ENCODE peak calls at places on chromosomes 7 and 10, in ten cellular contexts. One of them, this sample, is unnamed.
A peak's percentile ranks its signal among the peaks of the same experiment; 100 is the strongest.

GRCh38 chr7:43303740-43304241 is 191.3 kb downstream of the HECW1 start:
- DNase-seq in HEK293T: no peak
- DNase-seq in M059J: peak; percentile 60
- DNase-seq in choroid plexus epithelial cell: peak; percentile 11
- DNase-seq in GM20000: no peak
- DNase-seq in NCI-H1092 treated with DMSO at 0.1 percent for 48 hours: no peak
- DNase-seq in GM03348: no peak
- DNase-seq in foreskin fibroblast: peak; percentile 16
- DNase-seq in stimulated activated CD4-positive, alpha-beta T cell treated with anti-CD3 and anti-CD28 coated beads, Interleukin-12 subunit alpha, Interleukin-12 subunit beta, amount 100 ng/mL, for 24 hours: peak; percentile 39
- DNase-seq in occipital lobe: peak; percentile 73
- DNase-seq in this sample: peak; percentile 48

GRCh38 chr10:129192344-129193128 is 274.5 kb upstream of the MGMT start:
- DNase-seq in occipital lobe: no peak
- DNase-seq in NCI-H1092 treated with DMSO at 0.1 percent for 48 hours: no peak
- DNase-seq in GM03348: no peak
- DNase-seq in HEK293T: no peak
- DNase-seq in stimulated activated CD4-positive, alpha-beta T cell treated with anti-CD3 and anti-CD28 coated beads, Interleukin-12 subunit alpha, Interleukin-12 subunit beta, amount 100 ng/mL, for 24 hours: no peak
- DNase-seq in foreskin fibroblast: peak; percentile 7
- DNase-seq in choroid plexus epithelial cell: no peak
- DNase-seq in M059J: peak; percentile 8
- DNase-seq in GM20000: no peak
- DNase-seq in this sample: no peak

GRCh38 chr7:152756126-152756525 is 3.4 kb upstream of the ACTR3B start:
- DNase-seq in occipital lobe: no peak
- DNase-seq in GM20000: no peak
- DNase-seq in foreskin fibroblast: peak; percentile 35
- DNase-seq in HEK293T: no peak
- DNase-seq in choroid plexus epithelial cell: no peak
- DNase-seq in NCI-H1092 treated with DMSO at 0.1 percent for 48 hours: no peak
- DNase-seq in M059J: no peak
- DNase-seq in stimulated activated CD4-positive, alpha-beta T cell treated with anti-CD3 and anti-CD28 coated beads, Interleukin-12 subunit alpha, Interleukin-12 subunit beta, amount 100 ng/mL, for 24 hours: no peak
- DNase-seq in GM03348: no peak
- DNase-seq in this sample: no peak

GRCh38 chr10:110681023-110681681 is 37.0 kb downstream of the RBM20 start:
- DNase-seq in foreskin fibroblast: peak; percentile 46
- DNase-seq in GM03348: peak; percentile 43
- DNase-seq in HEK293T: peak; percentile 87
- DNase-seq in occipital lobe: no peak
- DNase-seq in stimulated activated CD4-positive, alpha-beta T cell treated with anti-CD3 and anti-CD28 coated beads, Interleukin-12 subunit alpha, Interleukin-12 subunit beta, amount 100 ng/mL, for 24 hours: no peak
- DNase-seq in NCI-H1092 treated with DMSO at 0.1 percent for 48 hours: peak; percentile 38
- DNase-seq in GM20000: peak; percentile 56
- DNase-seq in M059J: peak; percentile 42
- DNase-seq in choroid plexus epithelial cell: peak; percentile 52
- DNase-seq in this sample: no peak

GRCh38 chr10:77857272-77857671 is 69.3 kb downstream of the DLG5 start:
- DNase-seq in NCI-H1092 treated with DMSO at 0.1 percent for 48 hours: no peak
- DNase-seq in GM20000: no peak
- DNase-seq in GM03348: no peak
- DNase-seq in M059J: peak; percentile 20
- DNase-seq in occipital lobe: no peak
- DNase-seq in choroid plexus epithelial cell: no peak
- DNase-seq in foreskin fibroblast: peak; percentile 63
- DNase-seq in stimulated activated CD4-positive, alpha-beta T cell treated with anti-CD3 and anti-CD28 coated beads, Interleukin-12 subunit alpha, Interleukin-12 subunit beta, amount 100 ng/mL, for 24 hours: no peak
- DNase-seq in HEK293T: no peak
- DNase-seq in this sample: no peak

GRCh38 chr7:36305226-36305625 is 84.4 kb upstream of the ANLN start:
- DNase-seq in occipital lobe: no peak
- DNase-seq in choroid plexus epithelial cell: no peak
- DNase-seq in NCI-H1092 treated with DMSO at 0.1 percent for 48 hours: no peak
- DNase-seq in M059J: no peak
- DNase-seq in GM03348: no peak
- DNase-seq in foreskin fibroblast: no peak
- DNase-seq in stimulated activated CD4-positive, alpha-beta T cell treated with anti-CD3 and anti-CD28 coated beads, Interleukin-12 subunit alpha, Interleukin-12 subunit beta, amount 100 ng/mL, for 24 hours: no peak
- DNase-seq in HEK293T: no peak
- DNase-seq in GM20000: no peak
- DNase-seq in this sample: no peak

GRCh38 chr10:132540456-132540855 is 2.9 kb downstream of the INPP5A start:
- DNase-seq in choroid plexus epithelial cell: peak; percentile 51
- DNase-seq in stimulated activated CD4-positive, alpha-beta T cell treated with anti-CD3 and anti-CD28 coated beads, Interleukin-12 subunit alpha, Interleukin-12 subunit beta, amount 100 ng/mL, for 24 hours: no peak
- DNase-seq in GM20000: no peak
- DNase-seq in HEK293T: no peak
- DNase-seq in NCI-H1092 treated with DMSO at 0.1 percent for 48 hours: no peak
- DNase-seq in occipital lobe: no peak
- DNase-seq in foreskin fibroblast: peak; percentile 80
- DNase-seq in M059J: no peak
- DNase-seq in GM03348: peak; percentile 63
- DNase-seq in this sample: no peak

GRCh38 chr7:134212576-134213546 is 85.7 kb downstream of the LRGUK start:
- DNase-seq in stimulated activated CD4-positive, alpha-beta T cell treated with anti-CD3 and anti-CD28 coated beads, Interleukin-12 subunit alpha, Interleukin-12 subunit beta, amount 100 ng/mL, for 24 hours: no peak
- DNase-seq in HEK293T: no peak
- DNase-seq in NCI-H1092 treated with DMSO at 0.1 percent for 48 hours: no peak
- DNase-seq in choroid plexus epithelial cell: peak; percentile 9
- DNase-seq in foreskin fibroblast: peak; percentile 54
- DNase-seq in M059J: peak; percentile 36
- DNase-seq in GM03348: no peak
- DNase-seq in occipital lobe: no peak
- DNase-seq in GM20000: no peak
- DNase-seq in this sample: no peak

GRCh38 chr7:123923599-123923998 is 1.4 kb upstream of the SPAM1 start:
- DNase-seq in choroid plexus epithelial cell: no peak
- DNase-seq in HEK293T: no peak
- DNase-seq in GM03348: no peak
- DNase-seq in GM20000: no peak
- DNase-seq in M059J: no peak
- DNase-seq in NCI-H1092 treated with DMSO at 0.1 percent for 48 hours: no peak
- DNase-seq in occipital lobe: no peak
- DNase-seq in stimulated activated CD4-positive, alpha-beta T cell treated with anti-CD3 and anti-CD28 coated beads, Interleukin-12 subunit alpha, Interleukin-12 subunit beta, amount 100 ng/mL, for 24 hours: no peak
- DNase-seq in foreskin fibroblast: no peak
- DNase-seq in this sample: no peak

GRCh38 chr7:5646846-5647245 is 134.6 kb downstream of the RNF216 start:
- DNase-seq in choroid plexus epithelial cell: peak; percentile 72
- DNase-seq in GM03348: peak; percentile 77
- DNase-seq in occipital lobe: no peak
- DNase-seq in stimulated activated CD4-positive, alpha-beta T cell treated with anti-CD3 and anti-CD28 coated beads, Interleukin-12 subunit alpha, Interleukin-12 subunit beta, amount 100 ng/mL, for 24 hours: no peak
- DNase-seq in GM20000: no peak
- DNase-seq in NCI-H1092 treated with DMSO at 0.1 percent for 48 hours: no peak
- DNase-seq in M059J: no peak
- DNase-seq in foreskin fibroblast: peak; percentile 91
- DNase-seq in HEK293T: no peak
- DNase-seq in this sample: no peak

GRCh38 chr7:138282997-138283396 is 177.1 kb upstream of the TRIM24 start:
- DNase-seq in choroid plexus epithelial cell: peak; percentile 70
- DNase-seq in GM03348: no peak
- DNase-seq in NCI-H1092 treated with DMSO at 0.1 percent for 48 hours: no peak
- DNase-seq in HEK293T: no peak
- DNase-seq in stimulated activated CD4-positive, alpha-beta T cell treated with anti-CD3 and anti-CD28 coated beads, Interleukin-12 subunit alpha, Interleukin-12 subunit beta, amount 100 ng/mL, for 24 hours: no peak
- DNase-seq in occipital lobe: no peak
- DNase-seq in GM20000: no peak
- DNase-seq in foreskin fibroblast: no peak
- DNase-seq in M059J: peak; percentile 15
- DNase-seq in this sample: no peak

GRCh38 chr7:23654508-23654907 is 25.5 kb upstream of the FAM221A start:
- DNase-seq in NCI-H1092 treated with DMSO at 0.1 percent for 48 hours: no peak
- DNase-seq in GM03348: no peak
- DNase-seq in HEK293T: peak; percentile 23
- DNase-seq in occipital lobe: no peak
- DNase-seq in foreskin fibroblast: peak; percentile 56
- DNase-seq in M059J: peak; percentile 12
- DNase-seq in stimulated activated CD4-positive, alpha-beta T cell treated with anti-CD3 and anti-CD28 coated beads, Interleukin-12 subunit alpha, Interleukin-12 subunit beta, amount 100 ng/mL, for 24 hours: no peak
- DNase-seq in GM20000: no peak
- DNase-seq in choroid plexus epithelial cell: peak; percentile 40
- DNase-seq in this sample: no peak

GRCh38 chr10:55630491-55631056 is 730.5 kb downstream of the ZWINT start:
- DNase-seq in GM03348: peak; percentile 4
- DNase-seq in choroid plexus epithelial cell: no peak
- DNase-seq in occipital lobe: no peak
- DNase-seq in stimulated activated CD4-positive, alpha-beta T cell treated with anti-CD3 and anti-CD28 coated beads, Interleukin-12 subunit alpha, Interleukin-12 subunit beta, amount 100 ng/mL, for 24 hours: no peak
- DNase-seq in foreskin fibroblast: no peak
- DNase-seq in NCI-H1092 treated with DMSO at 0.1 percent for 48 hours: no peak
- DNase-seq in HEK293T: peak; percentile 34
- DNase-seq in M059J: no peak
- DNase-seq in GM20000: no peak
- DNase-seq in this sample: no peak

GRCh38 chr10:14282271-14282670 is 48.5 kb downstream of the FRMD4A start:
- DNase-seq in GM03348: peak; percentile 12
- DNase-seq in NCI-H1092 treated with DMSO at 0.1 percent for 48 hours: no peak
- DNase-seq in stimulated activated CD4-positive, alpha-beta T cell treated with anti-CD3 and anti-CD28 coated beads, Interleukin-12 subunit alpha, Interleukin-12 subunit beta, amount 100 ng/mL, for 24 hours: no peak
- DNase-seq in foreskin fibroblast: peak; percentile 6
- DNase-seq in M059J: peak; percentile 81
- DNase-seq in HEK293T: no peak
- DNase-seq in choroid plexus epithelial cell: peak; percentile 7
- DNase-seq in occipital lobe: no peak
- DNase-seq in GM20000: no peak
- DNase-seq in this sample: no peak

GRCh38 chr10:120508393-120508792 is 51.4 kb downstream of the PLPP4 start:
- DNase-seq in stimulated activated CD4-positive, alpha-beta T cell treated with anti-CD3 and anti-CD28 coated beads, Interleukin-12 subunit alpha, Interleukin-12 subunit beta, amount 100 ng/mL, for 24 hours: no peak
- DNase-seq in GM20000: no peak
- DNase-seq in foreskin fibroblast: no peak
- DNase-seq in HEK293T: no peak
- DNase-seq in choroid plexus epithelial cell: peak; percentile 82
- DNase-seq in NCI-H1092 treated with DMSO at 0.1 percent for 48 hours: no peak
- DNase-seq in occipital lobe: no peak
- DNase-seq in GM03348: peak; percentile 62
- DNase-seq in M059J: peak; percentile 97
- DNase-seq in this sample: no peak

GRCh38 chr7:45347804-45348203 is 190.2 kb downstream of the RAMP3 start:
- DNase-seq in choroid plexus epithelial cell: no peak
- DNase-seq in occipital lobe: no peak
- DNase-seq in HEK293T: no peak
- DNase-seq in foreskin fibroblast: peak; percentile 86
- DNase-seq in GM03348: peak; percentile 24
- DNase-seq in GM20000: no peak
- DNase-seq in stimulated activated CD4-positive, alpha-beta T cell treated with anti-CD3 and anti-CD28 coated beads, Interleukin-12 subunit alpha, Interleukin-12 subunit beta, amount 100 ng/mL, for 24 hours: no peak
- DNase-seq in NCI-H1092 treated with DMSO at 0.1 percent for 48 hours: no peak
- DNase-seq in M059J: peak; percentile 97
- DNase-seq in this sample: no peak

GRCh38 chr10:63504145-63504881 is 16.9 kb upstream of the REEP3 start:
- DNase-seq in HEK293T: no peak
- DNase-seq in choroid plexus epithelial cell: no peak
- DNase-seq in foreskin fibroblast: no peak
- DNase-seq in stimulated activated CD4-positive, alpha-beta T cell treated with anti-CD3 and anti-CD28 coated beads, Interleukin-12 subunit alpha, Interleukin-12 subunit beta, amount 100 ng/mL, for 24 hours: no peak
- DNase-seq in GM20000: no peak
- DNase-seq in NCI-H1092 treated with DMSO at 0.1 percent for 48 hours: peak; percentile 18
- DNase-seq in M059J: peak; percentile 14
- DNase-seq in GM03348: no peak
- DNase-seq in occipital lobe: no peak
- DNase-seq in this sample: no peak

GRCh38 chr7:82985144-82985802 is 177.4 kb downstream of the PCLO start:
- DNase-seq in occipital lobe: no peak
- DNase-seq in GM03348: no peak
- DNase-seq in choroid plexus epithelial cell: peak; percentile 4
- DNase-seq in M059J: peak; percentile 9
- DNase-seq in GM20000: no peak
- DNase-seq in stimulated activated CD4-positive, alpha-beta T cell treated with anti-CD3 and anti-CD28 coated beads, Interleukin-12 subunit alpha, Interleukin-12 subunit beta, amount 100 ng/mL, for 24 hours: no peak
- DNase-seq in foreskin fibroblast: no peak
- DNase-seq in HEK293T: no peak
- DNase-seq in NCI-H1092 treated with DMSO at 0.1 percent for 48 hours: peak; percentile 16
- DNase-seq in this sample: no peak

GRCh38 chr7:2231992-2232765 is 566 bp downstream of the MAD1L1 start:
- DNase-seq in choroid plexus epithelial cell: peak; percentile 23
- DNase-seq in NCI-H1092 treated with DMSO at 0.1 percent for 48 hours: peak; percentile 69
- DNase-seq in GM03348: peak; percentile 52
- DNase-seq in GM20000: peak; percentile 52
- DNase-seq in HEK293T: peak; percentile 39
- DNase-seq in occipital lobe: no peak
- DNase-seq in foreskin fibroblast: no peak
- DNase-seq in stimulated activated CD4-positive, alpha-beta T cell treated with anti-CD3 and anti-CD28 coated beads, Interleukin-12 subunit alpha, Interleukin-12 subunit beta, amount 100 ng/mL, for 24 hours: no peak
- DNase-seq in M059J: peak; percentile 24
- DNase-seq in this sample: no peak

GRCh38 chr7:102439963-102440795 is 6.8 kb downstream of the ORAI2 start:
- DNase-seq in occipital lobe: no peak
- DNase-seq in stimulated activated CD4-positive, alpha-beta T cell treated with anti-CD3 and anti-CD28 coated beads, Interleukin-12 subunit alpha, Interleukin-12 subunit beta, amount 100 ng/mL, for 24 hours: no peak
- DNase-seq in GM20000: no peak
- DNase-seq in foreskin fibroblast: peak; percentile 80
- DNase-seq in choroid plexus epithelial cell: peak; percentile 70
- DNase-seq in M059J: peak; percentile 96
- DNase-seq in NCI-H1092 treated with DMSO at 0.1 percent for 48 hours: no peak
- DNase-seq in GM03348: peak; percentile 76
- DNase-seq in HEK293T: no peak
- DNase-seq in this sample: no peak

GRCh38 chr10:98312816-98313215 is 44.8 kb upstream of the LOXL4 start:
- DNase-seq in foreskin fibroblast: no peak
- DNase-seq in choroid plexus epithelial cell: no peak
- DNase-seq in M059J: peak; percentile 9
- DNase-seq in HEK293T: no peak
- DNase-seq in NCI-H1092 treated with DMSO at 0.1 percent for 48 hours: no peak
- DNase-seq in stimulated activated CD4-positive, alpha-beta T cell treated with anti-CD3 and anti-CD28 coated beads, Interleukin-12 subunit alpha, Interleukin-12 subunit beta, amount 100 ng/mL, for 24 hours: no peak
- DNase-seq in occipital lobe: no peak
- DNase-seq in GM20000: no peak
- DNase-seq in GM03348: no peak
- DNase-seq in this sample: no peak

GRCh38 chr10:60495357-60495756 is 105.7 kb upstream of the ANK3 start:
- DNase-seq in occipital lobe: no peak
- DNase-seq in NCI-H1092 treated with DMSO at 0.1 percent for 48 hours: no peak
- DNase-seq in stimulated activated CD4-positive, alpha-beta T cell treated with anti-CD3 and anti-CD28 coated beads, Interleukin-12 subunit alpha, Interleukin-12 subunit beta, amount 100 ng/mL, for 24 hours: no peak
- DNase-seq in foreskin fibroblast: peak; percentile 44
- DNase-seq in choroid plexus epithelial cell: peak; percentile 68
- DNase-seq in HEK293T: no peak
- DNase-seq in GM20000: no peak
- DNase-seq in GM03348: peak; percentile 6
- DNase-seq in M059J: no peak
- DNase-seq in this sample: no peak

GRCh38 chr10:3580565-3580964 is 204.4 kb downstream of the KLF6 start:
- DNase-seq in M059J: no peak
- DNase-seq in occipital lobe: no peak
- DNase-seq in choroid plexus epithelial cell: no peak
- DNase-seq in NCI-H1092 treated with DMSO at 0.1 percent for 48 hours: no peak
- DNase-seq in stimulated activated CD4-positive, alpha-beta T cell treated with anti-CD3 and anti-CD28 coated beads, Interleukin-12 subunit alpha, Interleukin-12 subunit beta, amount 100 ng/mL, for 24 hours: no peak
- DNase-seq in GM20000: no peak
- DNase-seq in foreskin fibroblast: no peak
- DNase-seq in GM03348: no peak
- DNase-seq in HEK293T: no peak
- DNase-seq in this sample: no peak

GRCh38 chr7:112204776-112205347 is 1.3 kb downstream of the DOCK4 start:
- DNase-seq in M059J: peak; percentile 54
- DNase-seq in NCI-H1092 treated with DMSO at 0.1 percent for 48 hours: peak; percentile 62
- DNase-seq in HEK293T: no peak
- DNase-seq in stimulated activated CD4-positive, alpha-beta T cell treated with anti-CD3 and anti-CD28 coated beads, Interleukin-12 subunit alpha, Interleukin-12 subunit beta, amount 100 ng/mL, for 24 hours: no peak
- DNase-seq in GM03348: peak; percentile 5
- DNase-seq in GM20000: peak; percentile 31
- DNase-seq in foreskin fibroblast: peak; percentile 41
- DNase-seq in occipital lobe: no peak
- DNase-seq in choroid plexus epithelial cell: peak; percentile 37
- DNase-seq in this sample: no peak

GRCh38 chr10:63710703-63711102 is 189.5 kb downstream of the REEP3 start:
- DNase-seq in choroid plexus epithelial cell: no peak
- DNase-seq in GM03348: no peak
- DNase-seq in stimulated activated CD4-positive, alpha-beta T cell treated with anti-CD3 and anti-CD28 coated beads, Interleukin-12 subunit alpha, Interleukin-12 subunit beta, amount 100 ng/mL, for 24 hours: no peak
- DNase-seq in occipital lobe: no peak
- DNase-seq in NCI-H1092 treated with DMSO at 0.1 percent for 48 hours: no peak
- DNase-seq in M059J: no peak
- DNase-seq in HEK293T: no peak
- DNase-seq in GM20000: peak; percentile 28
- DNase-seq in foreskin fibroblast: no peak
- DNase-seq in this sample: no peak

GRCh38 chr10:97915761-97916160 is 66.1 kb downstream of the GOLGA7B start:
- DNase-seq in foreskin fibroblast: no peak
- DNase-seq in GM20000: no peak
- DNase-seq in NCI-H1092 treated with DMSO at 0.1 percent for 48 hours: no peak
- DNase-seq in HEK293T: no peak
- DNase-seq in M059J: no peak
- DNase-seq in occipital lobe: peak; percentile 59
- DNase-seq in choroid plexus epithelial cell: no peak
- DNase-seq in GM03348: no peak
- DNase-seq in stimulated activated CD4-positive, alpha-beta T cell treated with anti-CD3 and anti-CD28 coated beads, Interleukin-12 subunit alpha, Interleukin-12 subunit beta, amount 100 ng/mL, for 24 hours: no peak
- DNase-seq in this sample: peak; percentile 59

GRCh38 chr7:134458341-134458805 is 527 bp downstream of the AKR1B1 start:
- DNase-seq in foreskin fibroblast: peak; percentile 79
- DNase-seq in choroid plexus epithelial cell: peak; percentile 45
- DNase-seq in NCI-H1092 treated with DMSO at 0.1 percent for 48 hours: peak; percentile 59
- DNase-seq in stimulated activated CD4-positive, alpha-beta T cell treated with anti-CD3 and anti-CD28 coated beads, Interleukin-12 subunit alpha, Interleukin-12 subunit beta, amount 100 ng/mL, for 24 hours: no peak
- DNase-seq in GM03348: peak; percentile 78
- DNase-seq in GM20000: peak; percentile 74
- DNase-seq in HEK293T: peak; percentile 81
- DNase-seq in M059J: peak; percentile 67
- DNase-seq in occipital lobe: peak; percentile 42
- DNase-seq in this sample: no peak

GRCh38 chr7:155453296-155454182 is 4.4 kb upstream of the EN2 start:
- DNase-seq in foreskin fibroblast: no peak
- DNase-seq in NCI-H1092 treated with DMSO at 0.1 percent for 48 hours: no peak
- DNase-seq in choroid plexus epithelial cell: no peak
- DNase-seq in GM03348: no peak
- DNase-seq in HEK293T: no peak
- DNase-seq in GM20000: no peak
- DNase-seq in occipital lobe: no peak
- DNase-seq in M059J: no peak
- DNase-seq in stimulated activated CD4-positive, alpha-beta T cell treated with anti-CD3 and anti-CD28 coated beads, Interleukin-12 subunit alpha, Interleukin-12 subunit beta, amount 100 ng/mL, for 24 hours: no peak
- DNase-seq in this sample: no peak

This sample was measured in caudate nucleus.